ENCODE peak calls at places on chromosomes 4 and X, in eight cellular contexts. U is SW 1271, B is DMS79, F is T-helper 22 cell, H is MCF 10A, J is EL, V is NCI-H748 treated with DMSO at 0.1 percent for 48 hours, L is fibroblast of lung. C is an unnamed sample.

GRCh38 chrX:123959281-123960063 is 2.0 kb upstream of the STAG2 start:
- DNase-seq in U (no peak), B (no peak), F (no peak), H (peak; percentile 53), J (peak; percentile 52), V (no peak), L (peak; percentile 36), C (no peak)

GRCh38 chr4:28350485-28350884 is 1489.8 kb downstream of the STIM2 start:
- DNase-seq in U (no peak), B (no peak), F (no peak), H (peak; percentile 24), J (peak; percentile 21), V (no peak), L (no peak), C (no peak)

GRCh38 chr4:153257151-153257620 is 52.9 kb downstream of the TRIM2 start:
- DNase-seq in U (no peak), B (no peak), F (no peak), H (no peak), J (peak; percentile 44), V (peak; percentile 67), L (peak; percentile 82), C (peak; percentile 40)

GRCh38 chr4:40454816-40455215 is 119.7 kb downstream of the CHRNA9 start:
- DNase-seq in U (no peak), B (no peak), F (no peak), H (no peak), J (no peak), V (no peak), L (no peak), C (no peak)

GRCh38 chr4:55409468-55410171 is 13.9 kb downstream of the TMEM165 start:
- DNase-seq in U (no peak), B (no peak), F (no peak), H (no peak), J (peak; percentile 41), V (no peak), L (no peak), C (no peak)

GRCh38 chr4:73814679-73815078 is 21.8 kb upstream of the CXCL6 start:
- DNase-seq in U (no peak), B (no peak), F (no peak), H (no peak), J (no peak), V (no peak), L (no peak), C (no peak)

GRCh38 chr4:78363031-78363430 is 188.5 kb upstream of the ANXA3 start:
- DNase-seq in U (no peak), B (no peak), F (no peak), H (no peak), J (no peak), V (no peak), L (no peak), C (no peak)

GRCh38 chr4:11732155-11732554 is 303.5 kb upstream of the HS3ST1 start:
- DNase-seq in U (no peak), B (no peak), F (no peak), H (peak; percentile 39), J (no peak), V (peak; percentile 59), L (no peak), C (peak; percentile 26)

GRCh38 chr4:124526760-124527159 is 185.8 kb downstream of the ANKRD50 start:
- DNase-seq in U (no peak), B (no peak), F (no peak), H (no peak), J (no peak), V (peak; percentile 86), L (no peak), C (peak; percentile 57)

GRCh38 chr4:58658701-58659100 is 1548.5 kb upstream of the IGFBP7 start:
- DNase-seq in U (no peak), B (no peak), F (no peak), H (no peak), J (no peak), V (no peak), L (no peak), C (no peak)

C was measured in DMS153.